ENCODE peak calls at places on chromosomes 16 and 17, in five cellular contexts. B is AG04450, L is suprapubic skin, T is hepatocyte, H is tibial artery. G is an unnamed sample. For H3K27me3, the result is how much of the 10 kb centered on the place peaks cover.

GRCh38 chr17:42283241-42284019 is 4.9 kb upstream of the STAT5A start:
- DNase-seq in B (no peak), L (peak), T (no peak), H (no peak), G (no peak)

GRCh38 chr17:28760987-28761562 is 17.3 kb downstream of the TRAF4 start:
- DNase-seq in B (no peak), L (peak), T (no peak), H (no peak), G (no peak)

GRCh38 chr17:15263680-15264079 is 1.4 kb downstream of the PMP22 start:
- DNase-seq in B (no peak), L (no peak), T (no peak), H (no peak), G (no peak)

GRCh38 chr16:11047939-11048500 is 103.7 kb downstream of the CLEC16A start:
- DNase-seq in B (no peak), L (no peak), T (no peak), H (no peak), G (no peak)

GRCh38 chr16:10828851-10829331 is 10.3 kb upstream of the TVP23A start:
- DNase-seq in B (peak), L (peak), T (peak), H (peak), G (peak)

GRCh38 chr16:89076159-89076558 is 17.5 kb upstream of the ACSF3 start:
- DNase-seq in B (no peak), L (no peak), T (no peak), H (no peak), G (no peak)

GRCh38 chr17:75876938-75877751 is 1.2 kb downstream of the TRIM47 start:
- DNase-seq in B (peak), L (peak), T (peak), H (peak), G (peak)

GRCh38 chr16:1494129-1494640 is 1.0 kb downstream of the TELO2 start:
- DNase-seq in B (peak), L (peak), T (peak), H (peak), G (no peak)

GRCh38 chr16:82603784-82604411 is 22.9 kb upstream of the CDH13 start:
- DNase-seq in B (peak), L (no peak), T (peak), H (peak), G (no peak)

GRCh38 chr16:14095883-14096551 is 24.9 kb downstream of the MRTFB start:
- DNase-seq in B (no peak), L (no peak), T (no peak), H (no peak), G (no peak)

GRCh38 chr16:19696961-19697360 is 21.1 kb downstream of the KNOP1 start:
- DNase-seq in B (no peak), L (no peak), T (no peak), H (no peak), G (no peak)

GRCh38 chr17:40321502-40322416 is 12.8 kb downstream of the RARA start:
- DNase-seq in B (no peak), L (peak), T (no peak), H (peak), G (no peak)

GRCh38 chr17:19274893-19275292 is 37.7 kb downstream of the EPN2 start:
- DNase-seq in B (no peak), L (no peak), T (no peak), H (no peak), G (no peak)

GRCh38 chr17:32486701-32487459 is at the start of gene CDK5R1:
- DNase-seq in B (no peak), L (no peak), T (peak), H (no peak), G (no peak)

GRCh38 chr16:88599092-88599733 is 29.0 kb downstream of the ZC3H18 start:
- DNase-seq in B (no peak), L (peak), T (no peak), H (peak), G (no peak)

GRCh38 chr17:69447726-69448125 is 33.2 kb downstream of the MAP2K6 start:
- DNase-seq in B (no peak), L (no peak), T (no peak), H (no peak), G (no peak)

GRCh38 chr16:303760-304505 is 21.0 kb downstream of the PDIA2 start:
- DNase-seq in B (no peak), L (no peak), T (no peak), H (no peak), G (no peak)

GRCh38 chr16:56279132-56279531 is 87.8 kb downstream of the GNAO1 start:
- DNase-seq in B (no peak), L (no peak), T (peak), H (no peak), G (no peak)

GRCh38 chr16:200388-200787 is 20.1 kb downstream of the HBQ1 start:
- DNase-seq in B (no peak), L (no peak), T (peak), H (no peak), G (peak)

GRCh38 chr17:63491976-63492575 is 15.2 kb downstream of the ACE start:
- DNase-seq in B (no peak), L (no peak), T (no peak), H (no peak), G (no peak)

GRCh38 chr16:78402797-78403196 is 303.3 kb downstream of the WWOX start:
- DNase-seq in B (no peak), L (no peak), T (no peak), H (no peak), G (no peak)

GRCh38 chr17:38322156-38322779 is 21.5 kb downstream of the GPR179 start:
- DNase-seq in B (no peak), L (no peak), T (peak), H (peak), G (no peak)

GRCh38 chr16:65285128-65286120 is 163.6 kb upstream of the CDH11 start:
- DNase-seq in B (no peak), L (no peak), T (peak), H (no peak), G (no peak)

GRCh38 chr16:66481943-66482390 is 54.9 kb downstream of the BEAN1 start:
- DNase-seq in B (no peak), L (peak), T (no peak), H (peak), G (no peak)

GRCh38 chr17:78029697-78030096 is 71.2 kb downstream of the TNRC6C start:
- DNase-seq in B (no peak), L (no peak), T (no peak), H (no peak), G (no peak)

GRCh38 chr16:85426806-85427205 is 186.3 kb upstream of the GSE1 start:
- DNase-seq in B (no peak), L (no peak), T (no peak), H (peak), G (no peak)

GRCh38 chr17:13638855-13639458 is 37.2 kb upstream of the HS3ST3A1 start:
- DNase-seq in B (no peak), L (no peak), T (no peak), H (no peak), G (no peak)

GRCh38 chr16:22250522-22250921 is 44.4 kb downstream of the EEF2K start:
- DNase-seq in B (no peak), L (no peak), T (no peak), H (no peak), G (no peak)

GRCh38 chr16:78407191-78407590 is 307.7 kb downstream of the WWOX start:
- DNase-seq in B (no peak), L (no peak), T (no peak), H (no peak), G (no peak)

GRCh38 chr17:76390003-76390421 is 5.6 kb downstream of the SPHK1 start:
- DNase-seq in B (no peak), L (no peak), T (no peak), H (no peak), G (no peak)

GRCh38 chr17:64683791-64684190 is 21.7 kb upstream of the SMURF2 start:
- DNase-seq in B (no peak), L (no peak), T (no peak), H (no peak), G (no peak)

GRCh38 chr17:76397184-76397583 is 12.8 kb downstream of the SPHK1 start:
- DNase-seq in B (no peak), L (no peak), T (no peak), H (no peak), G (no peak)

GRCh38 chr16:68369697-68370096 is 58.9 kb downstream of the PRMT7 start:
- DNase-seq in B (no peak), L (no peak), T (no peak), H (no peak), G (no peak)

GRCh38 chr17:17467021-17467420 is 9.8 kb upstream of the MED9 start:
- DNase-seq in B (no peak), L (no peak), T (no peak), H (no peak), G (no peak)

GRCh38 chr16:19926449-19927390 is 42.1 kb upstream of the GPRC5B start:
- DNase-seq in B (peak), L (no peak), T (peak), H (no peak), G (peak)

GRCh38 chr17:55275894-55276804 is 11.4 kb downstream of the HLF start:
- DNase-seq in B (no peak), L (no peak), T (no peak), H (no peak), G (no peak)

DNA sequence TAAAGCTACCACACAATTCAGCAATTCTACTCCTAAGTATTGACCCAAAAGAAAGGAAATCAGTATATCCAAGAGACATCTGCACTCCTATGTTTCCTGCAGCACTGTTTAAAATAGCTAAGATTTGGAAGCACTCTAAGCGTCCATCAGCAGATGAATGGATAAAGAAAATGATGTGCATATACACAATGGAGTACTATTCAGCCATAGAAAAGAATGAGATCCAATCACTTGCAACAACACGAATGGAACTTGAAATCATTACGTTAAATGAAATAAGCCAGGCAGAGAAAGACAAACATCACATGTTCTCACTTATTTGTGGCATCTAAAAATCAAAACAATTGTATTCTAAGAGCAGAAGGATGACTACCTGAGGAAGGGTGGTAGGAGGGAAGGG is 1.5 kb downstream of the SLFN11 start:
- DNase-seq in B (no peak), L (no peak), T (no peak), H (no peak), G (no peak)
- H3K4me3 ChIP-seq in B (peak), L (peak), T (no peak), H (no peak), G (no peak)

DNA sequence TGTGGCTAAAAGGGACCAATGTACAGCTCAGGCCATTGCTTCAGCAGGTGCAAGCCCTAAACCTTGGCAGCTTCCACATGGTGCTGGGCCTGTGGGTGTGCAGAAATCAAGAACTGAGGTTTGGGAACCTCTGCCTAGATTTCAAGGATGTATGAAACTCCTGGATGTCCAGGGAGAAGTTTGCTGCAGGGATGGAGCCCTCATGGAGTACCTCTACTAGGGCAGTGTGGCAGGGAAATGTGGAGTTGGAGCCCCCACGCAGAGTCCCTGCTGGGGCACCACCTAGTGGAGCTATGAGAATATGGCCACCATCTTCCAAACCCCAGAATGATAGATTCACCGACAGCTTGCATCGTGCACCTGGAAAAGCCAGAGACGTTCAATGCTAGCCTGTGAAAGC is 13.0 kb downstream of the EFCAB5 start:
- DNase-seq in B (no peak), L (no peak), T (no peak), H (no peak), G (no peak)
- TF ChIP-seq CTCF in B (no peak), L (no peak), T (no peak), H (no peak), G (no peak)

DNA sequence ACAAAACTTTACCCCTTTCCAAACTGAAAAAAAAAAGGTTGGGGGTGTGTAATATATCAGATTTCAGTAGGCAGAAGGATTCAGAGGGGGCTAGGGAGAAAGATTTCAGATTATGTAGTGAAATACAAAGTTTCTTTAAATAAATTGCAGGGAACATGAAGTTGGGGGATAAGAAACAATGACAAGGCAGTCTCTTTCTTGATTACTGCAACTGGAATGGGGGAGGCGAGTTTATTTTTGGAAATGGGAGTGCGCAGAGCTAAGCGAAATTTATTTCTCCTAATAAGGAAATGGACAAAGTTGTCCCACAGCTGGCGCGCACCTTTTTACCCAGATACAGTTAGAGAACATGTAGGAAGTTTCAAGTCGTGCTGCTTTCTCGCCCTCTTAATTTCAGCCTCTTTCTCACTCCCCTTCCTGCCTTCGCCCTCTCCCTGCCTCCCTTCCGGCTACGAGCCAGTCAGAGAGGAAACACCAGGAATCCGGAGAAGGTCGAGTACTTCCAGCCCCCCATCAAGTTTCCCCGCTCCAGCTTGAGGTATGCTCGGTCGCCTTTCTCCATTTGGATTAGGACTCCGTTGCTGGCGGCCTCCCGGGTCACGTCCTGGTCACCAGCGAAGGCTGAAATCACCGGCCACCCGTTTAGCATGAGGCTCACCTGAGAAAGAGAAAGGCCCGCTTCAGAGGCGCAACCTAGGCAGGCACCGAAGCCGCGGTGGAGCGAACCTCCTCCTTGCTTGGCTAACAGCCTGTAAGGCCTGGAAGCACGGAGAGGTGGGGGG is 2.5 kb downstream of the CBLN1 start:
- DNase-seq in B (no peak), L (no peak), T (no peak), H (no peak), G (no peak)
- H3K27me3 ChIP-seq in B (half or more), L (half or more), T (half or more), H (under half), G (half or more)

GRCh38 chr17:74098378-74099024 is 105.0 kb upstream of the RPL38 start:
- DNase-seq in B (no peak), L (no peak), T (no peak), H (no peak), G (no peak)

GRCh38 chr17:74099441-74100340 is 103.8 kb upstream of the RPL38 start:
- DNase-seq in B (no peak), L (no peak), T (no peak), H (no peak), G (no peak)

GRCh38 chr17:74104921-74105320 is 98.6 kb upstream of the RPL38 start:
- DNase-seq in B (no peak), L (no peak), T (no peak), H (no peak), G (no peak)

GRCh38 chr17:74097461-74098131 is 105.9 kb upstream of the RPL38 start:
- DNase-seq in B (no peak), L (no peak), T (no peak), H (no peak), G (no peak)

GRCh38 chr17:74101527-74101926 is 102.0 kb upstream of the RPL38 start:
- DNase-seq in B (no peak), L (no peak), T (no peak), H (no peak), G (no peak)
- H3K4me3 ChIP-seq in B (no peak), L (no peak), T (no peak), H (no peak), G (no peak)

DNA sequence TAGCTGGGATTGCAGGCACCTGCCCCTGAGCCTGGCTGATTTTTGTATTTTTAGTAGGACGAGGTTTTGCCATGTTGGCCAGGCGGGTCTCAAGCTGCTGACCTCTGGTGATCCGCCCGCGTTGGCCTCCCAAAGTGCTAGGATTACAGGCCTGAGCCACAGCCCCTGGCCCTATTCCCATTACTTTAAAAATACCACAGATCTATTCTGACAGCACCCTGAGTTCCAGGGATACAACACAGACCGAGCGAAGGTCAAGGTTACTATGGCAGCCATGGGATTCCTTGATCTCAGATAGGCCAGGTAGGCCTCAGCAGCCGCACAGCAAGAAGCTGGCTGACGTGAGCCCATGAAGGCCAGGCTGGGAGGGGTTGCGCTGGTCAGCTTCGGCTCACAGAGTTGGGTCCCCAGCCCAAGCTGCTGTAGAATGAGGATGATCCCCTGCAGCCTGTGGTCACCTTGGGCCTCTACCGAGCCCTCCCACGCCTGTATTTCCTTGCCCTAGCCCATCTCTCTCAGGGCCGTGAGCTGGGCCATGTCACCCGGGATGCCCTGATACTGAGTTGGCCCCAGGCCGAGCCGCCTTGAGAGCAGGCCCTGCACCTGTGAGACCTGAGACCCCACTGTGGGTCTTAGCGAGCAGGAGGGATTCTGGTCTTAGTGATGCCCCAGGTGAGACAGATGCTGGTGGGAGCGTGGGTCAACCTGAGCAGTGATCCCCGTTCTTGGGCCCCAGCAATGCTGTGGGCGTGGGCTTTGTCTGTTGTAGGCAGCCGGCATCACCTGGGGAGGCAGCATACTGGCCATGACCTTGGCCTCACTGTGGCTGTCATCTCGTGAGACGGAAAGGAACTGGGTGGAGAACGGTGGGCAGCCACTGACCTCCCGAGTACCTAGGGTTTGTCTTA is 16.9 kb upstream of the RNF213 start:
- DNase-seq in B (no peak), L (no peak), T (no peak), H (peak), G (no peak)
- TF ChIP-seq CTCF in B (no peak), L (no peak), T (no peak), H (no peak), G (no peak)

GRCh38 chr17:58416937-58417299 is 416 bp downstream of the RNF43 start:
- DNase-seq in B (no peak), L (no peak), T (no peak), H (no peak), G (no peak)
- H3K27me3 ChIP-seq in B (under half), L (under half), T (under half), H (under half), G (under half)

GRCh38 chr17:72726936-72727335 is 365.6 kb downstream of the SLC39A11 start:
- DNase-seq in B (no peak), L (no peak), T (no peak), H (no peak), G (peak)
- H3K4me3 ChIP-seq in B (no peak), L (no peak), T (no peak), H (no peak), G (no peak)

DNA sequence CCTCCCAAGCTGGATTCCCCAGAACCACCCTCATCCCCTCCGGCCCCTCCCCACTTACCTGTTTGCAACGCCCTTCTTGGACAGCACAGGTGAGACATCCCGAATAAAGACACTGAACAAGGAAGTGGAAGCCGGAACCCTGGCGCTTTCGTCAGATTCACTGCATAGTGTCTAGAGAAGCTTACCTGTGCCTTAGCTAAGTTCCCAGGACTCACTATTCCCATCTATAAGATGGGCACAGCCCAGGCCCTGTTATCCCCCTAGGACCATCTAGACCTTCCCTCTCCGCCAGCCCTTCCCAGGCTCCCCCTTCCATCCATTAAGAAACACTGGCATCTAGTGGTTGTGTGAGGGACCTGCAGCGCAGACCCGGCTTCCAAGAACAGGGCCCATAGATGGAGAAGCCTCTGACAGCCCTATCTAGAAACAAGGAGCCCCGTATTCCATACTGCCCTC is 26.9 kb upstream of the RPL38 start:
- DNase-seq in B (no peak), L (no peak), T (peak), H (peak), G (no peak)
- TF ChIP-seq CTCF in B (peak), L (peak), T (peak), H (peak), G (peak)